ENCODE peak calls at places on chromosomes 16 and 17, in eight cellular contexts. Y is MV-4-11, X is cardiac muscle cell, K is NB4, L is cardiac fibroblast, Q is EL, R is GOT3, U is adipocyte. J is an unnamed sample.

GRCh38 chr17:41391535-41391934 is 5.9 kb downstream of the KRT31 start:
- DNase-seq in R (no peak), U (no peak), Q (no peak), K (no peak), X (no peak), Y (no peak), L (no peak), J (no peak)

GRCh38 chr16:2483160-2483559 is 8.2 kb downstream of the TBC1D24 start:
- DNase-seq in R (no peak), U (no peak), L (no peak), K (no peak), Y (peak; percentile 31), Q (no peak), X (no peak), J (no peak)

GRCh38 chr17:44990994-44991393 is 22.9 kb upstream of the C1QL1 start:
- DNase-seq in K (no peak), L (no peak), X (no peak), Q (no peak), R (no peak), Y (no peak), U (no peak), J (no peak)

GRCh38 chr16:4586297-4586696 is 28.4 kb downstream of the UBALD1 start:
- DNase-seq in U (no peak), L (no peak), K (no peak), Y (no peak), X (no peak), R (no peak), Q (no peak), J (no peak)

GRCh38 chr17:37133131-37133530 is 184.4 kb downstream of the AATF start:
- DNase-seq in U (no peak), X (no peak), L (no peak), K (no peak), Q (peak; percentile 6), Y (no peak), R (no peak), J (no peak)

GRCh38 chr17:61809816-61810392 is 53.4 kb downstream of the BRIP1 start:
- DNase-seq in U (peak; percentile 88), R (no peak), Q (peak; percentile 68), X (peak; percentile 78), Y (peak; percentile 45), K (peak; percentile 56), L (peak; percentile 72), J (no peak)

GRCh38 chr16:694863-695354 is 4.7 kb upstream of the WDR24 start:
- DNase-seq in X (no peak), L (no peak), R (no peak), U (no peak), Y (no peak), Q (no peak), K (no peak), J (no peak)

GRCh38 chr17:43713494-43714162 is 45.0 kb downstream of the SOST start:
- DNase-seq in X (peak; percentile 37), R (no peak), U (peak; percentile 58), L (peak; percentile 31), K (peak; percentile 30), Q (peak; percentile 47), Y (peak; percentile 16), J (peak; percentile 55)

GRCh38 chr17:78737332-78737731 is 44.7 kb downstream of the CYTH1 start:
- DNase-seq in U (peak; percentile 82), X (peak; percentile 52), L (no peak), R (no peak), Q (peak; percentile 78), Y (peak; percentile 4), K (peak; percentile 59), J (no peak)

GRCh38 chr17:45225964-45226530 is 4.4 kb downstream of the FMNL1 start:
- DNase-seq in Y (peak; percentile 97), X (no peak), Q (peak; percentile 44), R (no peak), U (no peak), K (peak; percentile 99), L (no peak), J (no peak)

GRCh38 chr16:84851192-84852127 is 31.7 kb downstream of the CRISPLD2 start:
- DNase-seq in R (peak; percentile 80), K (no peak), Q (peak; percentile 100), Y (no peak), L (peak; percentile 79), X (peak; percentile 85), U (peak; percentile 94), J (peak; percentile 92)

GRCh38 chr17:17605083-17605746 is 13.7 kb upstream of the PEMT start:
- DNase-seq in L (no peak), X (no peak), K (no peak), R (no peak), U (no peak), Y (peak; percentile 55), Q (no peak), J (no peak)

GRCh38 chr17:50198026-50198669 is 3.3 kb downstream of the COL1A1 start:
- DNase-seq in L (peak; percentile 76), K (peak; percentile 69), Y (peak; percentile 59), U (peak; percentile 76), X (peak; percentile 79), Q (peak; percentile 80), R (no peak), J (peak; percentile 77)

GRCh38 chr16:47732806-47733150 is 271.6 kb downstream of the PHKB start:
- DNase-seq in K (no peak), L (peak; percentile 69), X (peak; percentile 78), R (peak; percentile 19), Q (peak; percentile 89), U (peak; percentile 77), Y (no peak), J (no peak)

GRCh38 chr17:17119533-17119932 is 77.3 kb downstream of the MPRIP start:
- DNase-seq in Y (no peak), Q (peak; percentile 70), X (peak; percentile 29), U (peak; percentile 38), R (no peak), L (peak; percentile 31), K (peak; percentile 71), J (no peak)

GRCh38 chr17:20960871-20961270 is 81.9 kb downstream of the USP22 start:
- DNase-seq in K (no peak), R (no peak), Q (no peak), L (no peak), X (no peak), Y (no peak), U (no peak), J (no peak)

GRCh38 chr17:47871048-47871447 is 20.1 kb upstream of the SP6 start:
- DNase-seq in U (no peak), Q (no peak), R (no peak), L (no peak), X (no peak), Y (no peak), K (no peak), J (no peak)

GRCh38 chr16:85173077-85173980 is 61.1 kb upstream of the CIBAR2 start:
- DNase-seq in Q (peak; percentile 88), Y (no peak), R (no peak), L (peak; percentile 84), U (peak; percentile 80), K (no peak), X (peak; percentile 86), J (no peak)

GRCh38 chr17:81342062-81342699 is 47.1 kb upstream of the SLC38A10 start:
- DNase-seq in U (no peak), L (no peak), R (no peak), K (no peak), X (peak; percentile 36), Y (peak; percentile 16), Q (no peak), J (no peak)

GRCh38 chr17:58224315-58224714 is 5.3 kb upstream of the MKS1 start:
- DNase-seq in U (peak; percentile 9), Y (peak; percentile 58), K (peak; percentile 74), X (peak; percentile 55), Q (peak; percentile 78), L (peak; percentile 48), R (no peak), J (no peak)

GRCh38 chr16:87160218-87160617 is 157.0 kb downstream of the C16orf95 start:
- DNase-seq in K (peak; percentile 22), R (no peak), Q (no peak), L (peak; percentile 27), X (peak; percentile 20), Y (peak; percentile 9), U (no peak), J (no peak)

GRCh38 chr17:80857721-80858171 is 133.9 kb upstream of the CHMP6 start:
- DNase-seq in Y (no peak), X (no peak), U (no peak), L (no peak), K (no peak), R (no peak), Q (no peak), J (no peak)

GRCh38 chr17:59840908-59841666 is 51.7 kb downstream of the TUBD1 start:
- DNase-seq in Y (no peak), X (peak; percentile 79), L (peak; percentile 79), R (no peak), Q (peak; percentile 57), K (no peak), U (no peak), J (no peak)

GRCh38 chr17:75250009-75250471 is 11.4 kb downstream of the GGA3 start:
- DNase-seq in Q (no peak), U (peak; percentile 76), R (no peak), Y (peak; percentile 56), X (peak; percentile 70), K (no peak), L (peak; percentile 69), J (no peak)

GRCh38 chr17:76866774-76867577 is 1.2 kb upstream of the MGAT5B start:
- DNase-seq in U (peak; percentile 69), K (no peak), Y (no peak), Q (peak; percentile 79), X (peak; percentile 30), R (no peak), L (peak; percentile 29), J (no peak)

GRCh38 chr16:76441391-76441790 is 164.2 kb downstream of the CNTNAP4 start:
- DNase-seq in X (no peak), R (no peak), Y (no peak), K (no peak), Q (no peak), L (no peak), U (no peak), J (no peak)

GRCh38 chr17:77516902-77517301 is 376.1 kb downstream of the SEC14L1 start:
- DNase-seq in L (peak; percentile 28), K (peak; percentile 22), U (peak; percentile 12), Y (no peak), Q (peak; percentile 74), X (peak; percentile 56), R (no peak), J (no peak)

GRCh38 chr16:27495191-27495590 is 54.5 kb downstream of the GTF3C1 start:
- DNase-seq in Y (no peak), X (peak; percentile 86), Q (peak; percentile 56), R (no peak), L (peak; percentile 84), U (no peak), K (no peak), J (no peak)